ENCODE peak calls at places on chromosomes 1 and 21, in ten cellular contexts. O is breast epithelium, K is heart right ventricle, J is testis, I is upper lobe of right lung, D is transverse colon, A is esophagus squamous epithelium, B is heart left ventricle, P is ovary, C is tibial nerve. U is an unnamed sample. For H3K4me1, the result is how much of the 10 kb centered on the place peaks cover.

GRCh38 chr21:45405271-45405818 is 380 bp downstream of the COL18A1 start:
- DNase-seq in O (no peak), K (peak), J (peak), I (no peak), D (no peak), A (no peak), B (peak), P (peak), C (peak), U (peak)

GRCh38 chr1:204692852-204693356 is 7.4 kb upstream of the LRRN2 start:
- DNase-seq in O (no peak), K (no peak), J (no peak), I (no peak), D (no peak), A (no peak), B (no peak), P (no peak), C (no peak), U (no peak)

GRCh38 chr1:210647406-210648333 is 319.0 kb downstream of the HHAT start:
- DNase-seq in O (no peak), K (no peak), J (no peak), I (no peak), D (no peak), A (no peak), B (no peak), P (no peak), C (no peak), U (no peak)

GRCh38 chr1:161710562-161710961 is 3.5 kb downstream of the FCRLA start:
- DNase-seq in O (no peak), K (no peak), J (no peak), I (no peak), D (no peak), A (no peak), B (no peak), P (no peak), C (no peak), U (no peak)

GRCh38 chr1:162251102-162251501 is 125.6 kb downstream of the SPATA46 start:
- DNase-seq in O (no peak), K (no peak), J (no peak), I (no peak), D (no peak), A (no peak), B (no peak), P (no peak), C (no peak), U (no peak)

GRCh38 chr1:3831689-3832088 is 25.3 kb downstream of the CEP104 start:
- DNase-seq in O (no peak), K (no peak), J (no peak), I (no peak), D (no peak), A (no peak), B (no peak), P (no peak), C (no peak), U (no peak)

GRCh38 chr1:221740941-221741363 is 937 bp downstream of the DUSP10 start:
- DNase-seq in O (peak), K (no peak), J (no peak), I (no peak), D (peak), A (no peak), B (peak), P (peak), C (peak), U (no peak)

GRCh38 chr1:71046891-71047634 is 553 bp downstream of the PTGER3 start:
- DNase-seq in O (no peak), K (peak), J (no peak), I (peak), D (peak), A (no peak), B (no peak), P (no peak), C (no peak), U (peak)

GRCh38 chr1:42978317-42979036 is 19.8 kb upstream of the SLC2A1 start:
- DNase-seq in O (no peak), K (no peak), J (no peak), I (no peak), D (no peak), A (no peak), B (no peak), P (no peak), C (no peak), U (no peak)

GRCh38 chr1:188166654-188167053 is 1337.9 kb downstream of the PLA2G4A start:
- DNase-seq in O (no peak), K (no peak), J (no peak), I (no peak), D (no peak), A (no peak), B (no peak), P (no peak), C (no peak), U (no peak)

GRCh38 chr1:41895552-41895951 is 23.2 kb downstream of the HIVEP3 start:
- DNase-seq in O (no peak), K (no peak), J (no peak), I (no peak), D (no peak), A (no peak), B (no peak), P (no peak), C (no peak), U (no peak)

GRCh38 chr1:69038379-69038778 is 529.3 kb upstream of the LRRC7 start:
- DNase-seq in O (no peak), K (no peak), J (no peak), I (no peak), D (no peak), A (no peak), B (no peak), P (no peak), C (no peak), U (no peak)

GRCh38 chr1:27666791-27667254 is 5.2 kb downstream of the IFI6 start:
- DNase-seq in O (no peak), K (no peak), J (no peak), I (no peak), D (no peak), A (no peak), B (no peak), P (no peak), C (no peak), U (no peak)

GRCh38 chr1:19559641-19560040 is 74.3 kb upstream of the CAPZB start:
- DNase-seq in O (no peak), K (no peak), J (no peak), I (no peak), D (no peak), A (no peak), B (no peak), P (no peak), C (no peak), U (no peak)

GRCh38 chr1:203085528-203086406 is at the start of gene MYOG:
- DNase-seq in O (peak), K (no peak), J (no peak), I (no peak), D (no peak), A (no peak), B (no peak), P (no peak), C (no peak), U (peak)

GRCh38 chr21:26923986-26924385 is 42.9 kb downstream of the ADAMTS5 start:
- DNase-seq in O (no peak), K (no peak), J (no peak), I (no peak), D (no peak), A (no peak), B (no peak), P (no peak), C (no peak), U (no peak)

DNA sequence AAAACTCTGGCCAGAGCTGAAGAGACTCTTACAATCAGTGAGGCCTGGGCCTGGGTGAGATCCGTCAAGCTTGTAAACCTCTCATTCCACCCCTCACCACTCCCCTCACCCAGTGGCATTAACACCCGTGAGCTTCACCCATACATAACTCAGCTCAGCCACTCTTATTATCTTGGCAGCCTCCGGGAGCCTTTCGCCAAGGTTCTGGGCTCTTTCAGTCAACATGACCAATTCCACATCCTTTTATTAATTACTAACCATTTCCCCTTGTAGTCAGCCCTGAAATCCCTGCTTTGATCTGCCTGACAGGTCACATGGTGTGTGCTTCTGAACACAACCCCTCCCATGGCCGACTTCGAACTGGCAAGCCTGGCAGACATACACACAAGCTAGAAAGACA is 134.8 kb downstream of the SETD4 start:
- DNase-seq in O (peak), K (no peak), J (no peak), I (no peak), D (no peak), A (no peak), B (no peak), P (no peak), C (no peak), U (no peak)
- TF ChIP-seq CTCF in O (no peak), K (no peak), J (no peak), I (no peak), D (no peak), A (no peak), B (no peak), P (no peak), C (no peak), U (no peak)

DNA sequence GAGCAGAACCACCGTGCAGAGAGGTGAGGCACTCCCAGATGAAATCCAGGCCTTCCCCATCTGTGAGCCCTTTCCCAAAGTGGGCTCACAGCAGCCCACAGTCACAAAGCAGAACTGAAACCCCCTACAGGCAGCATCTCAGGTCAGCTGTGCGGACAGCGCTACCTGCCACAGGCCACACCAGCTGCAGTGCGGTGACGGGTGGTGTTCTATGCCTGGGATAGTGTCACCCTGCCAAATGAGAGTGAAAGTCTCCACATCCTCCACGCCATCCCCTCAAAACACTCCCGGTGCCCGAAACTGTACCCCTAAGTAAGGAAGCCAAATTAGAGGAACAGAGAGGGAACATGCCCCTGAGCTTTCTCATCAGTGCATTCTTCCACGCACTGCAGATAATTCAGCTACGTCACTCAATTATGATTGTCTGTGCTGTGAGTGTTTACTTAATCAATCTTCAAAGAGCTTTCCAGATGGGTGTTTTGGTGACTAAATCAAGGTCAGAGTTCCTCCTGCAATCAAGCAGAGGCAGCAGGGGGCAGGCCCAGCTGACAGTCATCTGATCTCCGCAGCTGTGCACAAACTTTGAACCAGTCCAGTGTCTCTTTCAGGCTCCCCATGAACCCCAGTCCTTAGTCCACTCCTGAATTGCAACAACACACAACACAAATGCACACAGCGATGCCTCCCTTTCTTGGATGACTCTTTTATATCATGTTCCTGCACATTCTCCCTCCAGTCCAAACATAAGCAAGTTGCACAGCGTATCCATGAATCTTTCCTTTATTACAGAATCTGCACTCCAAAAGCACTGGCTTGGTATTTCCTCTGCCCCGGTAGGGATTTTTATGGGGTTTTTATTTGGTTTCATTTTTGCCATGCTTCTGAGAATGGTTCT is 150.0 kb downstream of the TOMM20 start:
- DNase-seq in O (no peak), K (no peak), J (peak), I (peak), D (peak), A (no peak), B (peak), P (no peak), C (peak), U (peak)
- H3K4me1 ChIP-seq in O (under half), K (half or more), J (under half), I (half or more), D (half or more), A (half or more), B (under half), P (under half), C (half or more), U (half or more)

GRCh38 chr1:58432813-58433668 is 113.5 kb downstream of the OMA1 start:
- DNase-seq in O (no peak), K (no peak), J (no peak), I (no peak), D (no peak), A (no peak), B (no peak), P (peak), C (no peak), U (no peak)
- TF ChIP-seq CTCF in O (no peak), K (no peak), J (no peak), I (no peak), D (no peak), A (no peak), B (no peak), P (no peak), C (no peak), U (no peak)

GRCh38 chr1:153357853-153358690 is at the start of gene S100A9:
- DNase-seq in O (peak), K (no peak), J (no peak), I (no peak), D (no peak), A (no peak), B (no peak), P (no peak), C (no peak), U (no peak)

GRCh38 chr1:153354515-153355193 is 3.0 kb upstream of the S100A9 start:
- DNase-seq in O (peak), K (no peak), J (no peak), I (no peak), D (no peak), A (no peak), B (no peak), P (no peak), C (no peak), U (no peak)

GRCh38 chr1:153355445-153356071 is 2.1 kb upstream of the S100A9 start:
- DNase-seq in O (peak), K (peak), J (peak), I (peak), D (peak), A (no peak), B (peak), P (no peak), C (no peak), U (peak)

GRCh38 chr1:153357076-153357852 is 390 bp upstream of the S100A9 start:
- DNase-seq in O (peak), K (peak), J (peak), I (peak), D (peak), A (peak), B (peak), P (no peak), C (peak), U (peak)

GRCh38 chr1:153356392-153357075 is 1.1 kb upstream of the S100A9 start:
- DNase-seq in O (peak), K (no peak), J (no peak), I (no peak), D (no peak), A (no peak), B (no peak), P (no peak), C (no peak), U (no peak)
- H3K4me1 ChIP-seq in O (under half), K (under half), J (under half), I (under half), D (under half), A (half or more), B (under half), P (under half), C (under half), U (under half)

GRCh38 chr1:1976031-1976430 is 27.6 kb downstream of the CFAP74 start:
- DNase-seq in O (no peak), K (no peak), J (no peak), I (no peak), D (no peak), A (no peak), B (no peak), P (no peak), C (no peak), U (no peak)
- TF ChIP-seq CTCF in O (no peak), K (no peak), J (no peak), I (no peak), D (no peak), A (no peak), B (no peak), P (no peak), C (no peak), U (no peak)

U was measured in psoas muscle.